ENCODE peak calls at places on chromosome X, in six cellular contexts. C is transverse colon, O is suprapubic skin, S is testis, M is HCT116, I is ovary. X is an unnamed sample.

GRCh38 chrX:43644124-43644701 is 11.9 kb upstream of the MAOA start:
- DNase-seq in C (no peak), O (no peak), S (no peak), M (no peak), I (no peak), X (no peak)

GRCh38 chrX:106802063-106802387 is 448 bp upstream of the TBC1D8B start:
- DNase-seq in C (no peak), O (no peak), S (no peak), M (no peak), I (no peak), X (no peak)

GRCh38 chrX:132954323-132954722 is 4.1 kb downstream of the HS6ST2 start:
- DNase-seq in C (no peak), O (no peak), S (no peak), M (no peak), I (no peak), X (no peak)

GRCh38 chrX:44898411-44899221 is 25.6 kb downstream of the KDM6A start:
- DNase-seq in C (no peak), O (no peak), S (no peak), M (no peak), I (no peak), X (no peak)

GRCh38 chrX:37350034-37350365 is 836 bp downstream of the PRRG1 start:
- DNase-seq in C (no peak), O (no peak), S (no peak), M (no peak), I (no peak), X (no peak)

GRCh38 chrX:115616943-115617563 is 56.1 kb downstream of the PLS3 start:
- DNase-seq in C (no peak), O (no peak), S (no peak), M (peak; percentile 66), I (no peak), X (no peak)

GRCh38 chrX:30900227-30900626 is 11.2 kb upstream of the TAB3 start:
- DNase-seq in C (no peak), O (no peak), S (no peak), M (no peak), I (no peak), X (no peak)

GRCh38 chrX:40388441-40388840 is 192.3 kb upstream of the ATP6AP2 start:
- DNase-seq in C (no peak), O (no peak), S (no peak), M (no peak), I (no peak), X (no peak)

GRCh38 chrX:93591398-93591797 is 82.0 kb downstream of the NAP1L3 start:
- DNase-seq in C (no peak), O (no peak), S (no peak), M (no peak), I (no peak), X (no peak)

GRCh38 chrX:154355776-154356140 is 18.7 kb downstream of the FLNA start:
- DNase-seq in C (no peak), O (no peak), S (no peak), M (no peak), I (no peak), X (no peak)

GRCh38 chrX:40152173-40152705 is 54.5 kb upstream of the BCOR start:
- DNase-seq in C (peak; percentile 51), O (no peak), S (no peak), M (no peak), I (peak; percentile 50), X (no peak)

GRCh38 chrX:149462849-149463248 is 42.3 kb downstream of the IDS start:
- DNase-seq in C (no peak), O (no peak), S (no peak), M (no peak), I (no peak), X (no peak)

GRCh38 chrX:119686087-119686639 is 6.8 kb downstream of the SEPTIN6 start:
- DNase-seq in C (peak; percentile 41), O (no peak), S (no peak), M (no peak), I (no peak), X (no peak)

GRCh38 chrX:119677654-119677981 is 15.3 kb downstream of the SEPTIN6 start:
- DNase-seq in C (no peak), O (no peak), S (no peak), M (no peak), I (no peak), X (no peak)

GRCh38 chrX:119684916-119685224 is 8.1 kb downstream of the SEPTIN6 start:
- DNase-seq in C (no peak), O (no peak), S (no peak), M (no peak), I (no peak), X (no peak)

GRCh38 chrX:119685225-119686066 is 7.5 kb downstream of the SEPTIN6 start:
- DNase-seq in C (no peak), O (no peak), S (no peak), M (no peak), I (no peak), X (no peak)

DNA sequence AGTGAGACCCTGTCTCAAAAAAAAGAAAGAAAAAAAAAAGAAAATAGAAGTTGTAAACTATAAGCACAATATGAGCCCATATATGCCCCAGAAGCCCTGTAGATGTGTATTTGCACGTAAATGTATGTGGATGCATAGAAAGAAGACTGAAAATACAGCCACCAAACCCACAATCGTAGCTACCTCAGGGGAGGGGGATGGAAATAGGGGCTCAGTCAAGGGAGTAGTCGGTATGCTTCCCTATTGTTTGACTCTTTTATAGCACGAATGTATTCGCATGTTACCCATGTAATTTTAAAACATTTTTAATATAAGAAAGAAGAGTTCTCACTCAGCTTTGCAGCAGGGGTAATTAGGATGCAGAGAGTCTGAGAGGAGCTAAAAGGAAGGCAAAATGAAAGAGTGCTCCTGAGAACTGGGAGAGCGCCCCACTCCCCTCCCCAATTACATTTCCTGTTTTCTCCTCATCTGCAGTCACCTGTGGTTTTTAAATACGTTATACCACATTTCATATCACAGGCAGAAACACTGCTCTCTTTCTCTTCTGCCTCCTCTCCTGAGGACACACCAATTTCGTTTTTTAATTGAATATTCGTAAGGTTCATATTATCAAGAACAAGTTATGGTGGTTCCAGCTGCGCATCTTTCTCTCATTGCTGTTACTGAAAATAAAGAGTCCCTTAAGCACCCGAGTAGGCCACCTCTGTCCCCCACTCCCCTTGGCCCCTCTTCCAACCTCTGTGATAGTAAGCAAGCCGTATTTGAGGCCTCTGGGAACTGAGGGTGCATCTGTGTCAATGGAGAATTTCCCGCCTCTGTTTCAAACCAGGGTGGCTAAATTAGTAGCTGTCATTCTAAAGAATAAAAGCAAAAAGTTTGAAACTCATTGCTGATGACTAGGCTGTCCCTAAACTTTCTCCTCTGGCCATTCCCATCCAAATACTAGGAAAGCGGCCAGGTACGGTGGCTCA is 10.7 kb downstream of the SEPTIN6 start:
- DNase-seq in C (no peak), O (no peak), S (no peak), M (no peak), I (no peak), X (no peak)
- H3K4me3 ChIP-seq in C (no peak overlapping the region), O (no peak overlapping the region), S (no peak overlapping the region), M (no peak overlapping the region), I (no peak overlapping the region), X (no peak overlapping the region)

DNA sequence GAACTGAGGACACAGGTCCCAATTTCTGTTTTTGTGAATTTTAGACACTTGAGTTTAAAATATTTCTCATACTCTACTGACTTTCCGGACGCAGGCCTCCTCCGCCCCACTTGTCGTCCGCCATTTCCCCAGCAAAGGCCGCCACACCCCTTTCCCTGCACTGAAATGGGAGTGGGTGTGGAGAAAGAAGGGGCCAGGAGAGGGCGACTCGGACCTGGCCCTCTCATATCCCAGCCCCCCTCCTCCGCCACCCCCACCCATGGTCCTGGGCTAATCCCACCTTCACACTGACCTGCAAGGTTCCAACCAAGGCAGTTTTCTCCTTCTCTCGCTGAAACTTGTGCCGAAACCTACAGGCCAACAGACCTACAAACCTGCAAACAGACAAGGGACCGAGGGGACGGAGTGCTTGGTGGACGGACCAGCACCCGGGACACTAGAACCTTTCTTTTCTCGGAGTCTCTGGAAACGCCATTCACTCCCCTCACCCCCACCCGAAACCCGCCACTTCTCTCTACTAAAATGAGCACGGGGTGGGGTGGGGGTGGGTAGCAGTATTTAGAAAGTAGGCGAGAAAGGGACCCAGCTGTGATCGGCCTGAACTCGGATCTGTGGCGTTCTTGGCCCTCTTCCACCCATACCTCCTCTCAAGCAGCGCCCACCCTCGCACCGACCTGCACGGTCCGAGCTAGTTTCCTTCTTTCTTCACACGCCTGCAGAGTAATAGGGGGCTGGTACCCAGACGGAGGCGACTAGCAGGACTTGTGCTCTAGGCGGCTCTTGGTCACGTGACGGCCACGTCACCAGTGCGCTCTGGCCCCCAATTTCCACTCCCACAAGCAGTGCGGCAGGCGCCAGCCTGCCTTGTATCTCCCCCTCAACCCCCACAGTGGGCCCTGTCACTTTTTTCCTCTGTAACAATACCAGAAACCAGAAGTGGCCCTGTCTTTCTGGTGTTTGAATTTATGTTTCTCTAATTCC is at the start of gene ARMCX6:
- DNase-seq in C (peak; percentile 80), O (peak; percentile 84), S (peak; percentile 88), M (peak; percentile 40), I (peak; percentile 84), X (peak; percentile 93)
- TF ChIP-seq POLR2A in C (no peak), O (no peak), S (no peak), M (peak; percentile 20), I (peak; percentile 50), X (no peak)

GRCh38 chrX:129461801-129462456 is 61.4 kb downstream of the SMARCA1 start:
- DNase-seq in C (no peak), O (no peak), S (no peak), M (no peak), I (no peak), X (no peak)

DNA sequence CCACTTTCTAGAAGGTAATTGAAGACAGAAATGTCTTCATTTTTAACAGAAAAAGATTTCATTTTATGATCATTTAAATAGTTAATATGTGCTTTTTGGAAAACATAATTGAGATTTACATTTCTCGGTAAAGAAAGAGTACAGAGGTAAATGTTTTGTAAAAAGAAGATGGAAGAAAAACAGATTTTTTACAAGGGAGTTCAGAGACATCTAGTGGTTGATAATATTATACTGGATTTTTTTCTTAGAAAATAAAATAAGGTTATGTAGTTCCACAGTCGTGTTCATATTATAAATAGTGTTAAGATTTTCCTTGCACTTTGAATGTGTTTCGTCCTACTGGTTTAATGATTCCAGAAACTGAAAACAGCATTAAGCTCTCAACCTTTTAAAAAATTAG is 60.6 kb downstream of the SMARCA1 start:
- DNase-seq in C (no peak), O (no peak), S (no peak), M (no peak), I (no peak), X (no peak)
- TF ChIP-seq CTCF in C (no peak), O (no peak), S (no peak), M (no peak), I (no peak), X (no peak)

DNA sequence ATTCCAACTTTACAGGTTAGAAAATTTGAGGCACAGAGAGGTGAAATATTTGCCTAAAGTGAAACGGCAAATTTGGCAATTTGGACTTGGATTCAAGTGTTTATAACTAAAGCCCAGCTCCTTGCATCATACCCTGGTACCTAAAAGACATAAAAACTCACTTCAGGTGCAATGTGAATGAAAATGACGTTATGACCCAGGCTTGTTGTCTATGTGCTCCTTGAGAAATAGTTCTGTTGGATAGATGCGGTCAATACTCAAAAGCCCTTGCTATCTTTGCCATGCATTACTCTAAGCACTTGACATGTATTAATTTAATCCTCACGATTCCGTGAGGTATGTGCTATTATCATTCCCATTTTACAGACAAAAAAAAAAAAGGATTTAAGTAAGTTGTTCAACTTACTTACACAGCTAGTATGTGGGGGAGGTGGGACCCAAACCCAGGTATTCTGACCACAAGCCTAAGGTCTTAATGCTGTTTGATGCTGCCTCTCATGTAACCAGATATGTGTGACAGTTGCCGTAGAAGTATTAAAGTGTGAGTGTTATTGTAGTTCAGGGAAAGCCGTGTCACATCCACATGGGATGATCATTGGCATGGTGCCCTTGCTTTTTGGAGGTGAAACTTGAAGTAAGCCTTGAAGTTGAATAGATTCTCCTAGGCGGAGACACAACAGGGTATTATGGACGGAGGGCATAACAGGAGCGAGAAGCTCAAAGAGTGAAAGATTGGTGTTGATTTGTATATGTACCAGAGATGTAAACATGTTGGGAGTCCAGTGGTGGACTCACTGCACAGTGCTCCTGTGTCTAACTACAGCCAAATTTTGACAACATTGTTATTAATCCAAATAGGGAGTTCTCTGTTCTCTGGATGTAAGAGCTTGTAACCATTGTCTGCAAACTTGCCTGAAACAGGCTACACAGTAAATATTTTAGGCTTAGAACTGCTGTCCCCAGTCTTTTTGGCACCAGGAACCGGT is 3.1 kb downstream of the SCML1 start:
- DNase-seq in C (no peak), O (no peak), S (no peak), M (no peak), I (no peak), X (no peak)
- H3K4me3 ChIP-seq in C (no peak overlapping the region), O (no peak overlapping the region), S (no peak overlapping the region), M (no peak overlapping the region), I (no peak overlapping the region), X (no peak overlapping the region)